ENCODE peak calls at places on chromosome 7, in six cellular contexts. One of them, this sample, is unnamed. For H3K9me3 and H3K27me3, the result is how much of the 10 kb centered on the place peaks cover.

GRCh38 chr7:80070391-80070790 is 64.2 kb upstream of the GNAI1 start:
- DNase-seq in heart left ventricle: no peak
- DNase-seq in spleen: no peak
- DNase-seq in WERI-Rb-1: no peak
- DNase-seq in aorta: no peak
- DNase-seq in cardiac muscle cell: peak
- DNase-seq in this sample: no peak

GRCh38 chr7:39304178-39304577 is 262.0 kb upstream of the YAE1 start:
- DNase-seq in heart left ventricle: no peak
- DNase-seq in spleen: no peak
- DNase-seq in aorta: no peak
- DNase-seq in WERI-Rb-1: no peak
- DNase-seq in cardiac muscle cell: no peak
- DNase-seq in this sample: no peak

GRCh38 chr7:98569606-98570337 is 47.3 kb upstream of the NPTX2 start:
- DNase-seq in WERI-Rb-1: no peak
- DNase-seq in heart left ventricle: peak
- DNase-seq in spleen: peak
- DNase-seq in cardiac muscle cell: no peak
- DNase-seq in aorta: no peak
- DNase-seq in this sample: no peak

GRCh38 chr7:86950360-86950759 is 109.1 kb downstream of the ELAPOR2 start:
- DNase-seq in aorta: no peak
- DNase-seq in WERI-Rb-1: no peak
- DNase-seq in spleen: peak
- DNase-seq in heart left ventricle: no peak
- DNase-seq in cardiac muscle cell: no peak
- DNase-seq in this sample: no peak

GRCh38 chr7:66013938-66014337 is 31.9 kb upstream of the GUSB start:
- DNase-seq in aorta: no peak
- DNase-seq in WERI-Rb-1: peak
- DNase-seq in cardiac muscle cell: peak
- DNase-seq in spleen: no peak
- DNase-seq in heart left ventricle: no peak
- DNase-seq in this sample: no peak

GRCh38 chr7:24135003-24135817 is 148.8 kb upstream of the NPY start:
- DNase-seq in heart left ventricle: no peak
- DNase-seq in aorta: no peak
- DNase-seq in cardiac muscle cell: no peak
- DNase-seq in WERI-Rb-1: no peak
- DNase-seq in spleen: no peak
- DNase-seq in this sample: no peak

GRCh38 chr7:83532229-83532628 is 116.7 kb downstream of the SEMA3E start:
- DNase-seq in aorta: no peak
- DNase-seq in heart left ventricle: no peak
- DNase-seq in spleen: no peak
- DNase-seq in cardiac muscle cell: no peak
- DNase-seq in WERI-Rb-1: no peak
- DNase-seq in this sample: no peak

GRCh38 chr7:7369134-7369533 is 166.5 kb downstream of the COL28A1 start:
- DNase-seq in heart left ventricle: no peak
- DNase-seq in spleen: no peak
- DNase-seq in WERI-Rb-1: no peak
- DNase-seq in aorta: no peak
- DNase-seq in cardiac muscle cell: no peak
- DNase-seq in this sample: no peak

GRCh38 chr7:100680589-100681271 is 7.2 kb downstream of the GNB2 start:
- DNase-seq in heart left ventricle: no peak
- DNase-seq in aorta: peak
- DNase-seq in cardiac muscle cell: no peak
- DNase-seq in spleen: peak
- DNase-seq in WERI-Rb-1: no peak
- DNase-seq in this sample: no peak

GRCh38 chr7:17132726-17133125 is 165.7 kb upstream of the AHR start:
- DNase-seq in WERI-Rb-1: no peak
- DNase-seq in spleen: no peak
- DNase-seq in cardiac muscle cell: no peak
- DNase-seq in heart left ventricle: no peak
- DNase-seq in aorta: no peak
- DNase-seq in this sample: no peak

GRCh38 chr7:20403356-20403755 is 72.7 kb downstream of the ITGB8 start:
- DNase-seq in spleen: no peak
- DNase-seq in heart left ventricle: peak
- DNase-seq in WERI-Rb-1: peak
- DNase-seq in cardiac muscle cell: peak
- DNase-seq in aorta: peak
- DNase-seq in this sample: no peak

GRCh38 chr7:64997927-64998391 is 7.1 kb upstream of the ZNF117 start:
- DNase-seq in spleen: no peak
- DNase-seq in aorta: no peak
- DNase-seq in WERI-Rb-1: no peak
- DNase-seq in heart left ventricle: no peak
- DNase-seq in cardiac muscle cell: peak
- DNase-seq in this sample: no peak

GRCh38 chr7:151520419-151521229 is 929 bp upstream of the RHEB start:
- DNase-seq in aorta: peak
- DNase-seq in heart left ventricle: peak
- DNase-seq in WERI-Rb-1: no peak
- DNase-seq in cardiac muscle cell: peak
- DNase-seq in spleen: peak
- DNase-seq in this sample: no peak

GRCh38 chr7:5766321-5766761 is 15.1 kb downstream of the RNF216 start:
- DNase-seq in spleen: no peak
- DNase-seq in heart left ventricle: no peak
- DNase-seq in WERI-Rb-1: no peak
- DNase-seq in cardiac muscle cell: peak
- DNase-seq in aorta: no peak
- DNase-seq in this sample: no peak

GRCh38 chr7:39621261-39621660 is 2.1 kb upstream of the RALA start:
- DNase-seq in spleen: no peak
- DNase-seq in aorta: no peak
- DNase-seq in WERI-Rb-1: no peak
- DNase-seq in heart left ventricle: no peak
- DNase-seq in cardiac muscle cell: no peak
- DNase-seq in this sample: no peak

GRCh38 chr7:27104244-27105149 is 2.0 kb upstream of the HOXA2 start:
- DNase-seq in aorta: peak
- DNase-seq in heart left ventricle: no peak
- DNase-seq in cardiac muscle cell: no peak
- DNase-seq in spleen: no peak
- DNase-seq in WERI-Rb-1: no peak
- DNase-seq in this sample: no peak
- H3K9me3 ChIP-seq in aorta: under half
- H3K9me3 ChIP-seq in heart left ventricle: under half
- H3K9me3 ChIP-seq in cardiac muscle cell: under half
- H3K9me3 ChIP-seq in spleen: under half
- H3K9me3 ChIP-seq in WERI-Rb-1: under half
- H3K9me3 ChIP-seq in this sample: under half

DNA sequence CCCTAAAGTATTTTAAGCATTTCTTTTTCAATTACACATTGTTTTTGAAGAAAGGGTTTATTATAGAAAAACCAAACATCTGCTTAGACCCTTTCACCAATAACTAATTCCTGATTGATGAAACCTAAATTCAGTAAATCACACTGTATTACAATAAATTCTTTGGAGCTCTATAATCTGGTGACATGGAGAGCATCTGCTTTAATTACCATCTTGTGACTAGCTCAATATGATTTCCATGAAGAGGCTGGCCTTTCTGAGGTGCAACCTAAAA is 9.7 kb downstream of the HYCC1 start:
- DNase-seq in heart left ventricle: no peak
- DNase-seq in WERI-Rb-1: no peak
- DNase-seq in cardiac muscle cell: no peak
- DNase-seq in spleen: no peak
- DNase-seq in aorta: no peak
- DNase-seq in this sample: no peak
- H3K27me3 ChIP-seq in heart left ventricle: under half
- H3K27me3 ChIP-seq in WERI-Rb-1: under half
- H3K27me3 ChIP-seq in cardiac muscle cell: under half
- H3K27me3 ChIP-seq in spleen: under half
- H3K27me3 ChIP-seq in aorta: under half
- H3K27me3 ChIP-seq in this sample: under half

DNA sequence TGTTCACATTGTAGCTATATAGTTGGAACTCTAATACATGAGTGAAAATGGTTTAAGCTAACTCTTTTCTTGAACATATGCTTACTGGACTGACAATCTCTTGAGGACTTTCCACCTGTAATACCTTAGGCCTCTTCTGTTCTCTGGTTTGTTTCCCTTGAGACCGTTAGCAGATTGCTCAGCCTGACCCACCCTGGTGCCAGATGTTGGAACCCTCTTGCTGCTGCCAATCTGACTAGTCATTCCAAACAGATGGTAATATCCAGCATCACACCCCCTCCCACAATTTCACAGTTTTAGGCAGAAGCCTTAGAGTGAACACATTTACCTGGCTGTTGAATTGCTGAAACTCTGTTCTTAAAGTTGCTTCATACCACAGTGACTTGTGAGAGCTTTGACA is 18.7 kb downstream of the CALD1 start:
- DNase-seq in heart left ventricle: no peak
- DNase-seq in aorta: no peak
- DNase-seq in WERI-Rb-1: no peak
- DNase-seq in spleen: no peak
- DNase-seq in cardiac muscle cell: no peak
- DNase-seq in this sample: no peak
- H3K9me3 ChIP-seq in heart left ventricle: under half
- H3K9me3 ChIP-seq in aorta: under half
- H3K9me3 ChIP-seq in WERI-Rb-1: under half
- H3K9me3 ChIP-seq in spleen: under half
- H3K9me3 ChIP-seq in cardiac muscle cell: under half
- H3K9me3 ChIP-seq in this sample: under half

DNA sequence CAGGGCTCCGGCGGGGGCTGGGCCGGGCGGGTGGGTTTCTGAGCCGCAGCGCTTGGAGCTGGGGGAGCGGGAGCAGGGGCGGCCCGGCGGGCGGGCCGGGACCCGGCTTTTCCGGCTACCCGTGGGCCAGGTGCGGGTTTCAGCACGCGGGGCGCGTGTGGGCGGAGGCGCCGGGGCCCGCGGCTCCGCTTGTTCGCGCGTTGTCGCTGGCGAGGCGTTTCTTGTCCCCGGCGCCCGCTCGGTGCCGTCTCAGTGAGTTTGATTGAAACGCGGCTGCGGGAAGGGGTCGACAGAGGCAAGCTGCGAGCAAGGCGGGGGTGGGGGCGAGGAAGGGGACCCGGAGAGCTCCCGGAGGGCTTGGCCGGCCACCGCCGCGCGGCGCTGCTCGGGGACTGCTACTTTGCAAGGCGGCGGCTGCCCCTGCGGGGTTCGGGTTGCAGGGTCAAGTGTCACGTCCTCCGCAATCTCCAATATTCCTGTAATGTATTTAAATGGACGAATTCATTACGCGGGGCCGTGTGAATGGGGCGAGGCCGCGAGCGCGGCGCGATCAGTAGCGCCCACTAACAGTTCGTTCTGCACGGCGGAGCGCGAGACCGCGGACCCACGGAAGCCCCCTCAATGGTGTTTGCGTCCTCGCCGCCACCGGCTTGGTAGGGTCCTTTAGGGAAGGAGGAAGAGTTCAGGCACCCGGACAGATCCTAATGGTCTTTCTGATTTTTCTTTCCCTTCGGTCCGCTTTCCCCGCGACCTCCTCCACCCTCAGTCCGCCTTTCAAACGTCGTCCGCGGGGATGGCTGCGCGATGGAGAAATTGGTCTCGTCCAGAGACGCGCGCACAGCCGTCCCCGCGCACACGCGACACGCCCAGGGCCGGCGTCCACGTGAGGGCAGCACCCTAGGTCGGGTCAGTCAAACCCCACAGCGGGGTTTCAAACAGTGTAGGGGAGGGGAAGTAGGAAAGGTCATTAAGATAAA is 76.9 kb downstream of the INSIG1 start:
- DNase-seq in WERI-Rb-1: no peak
- DNase-seq in cardiac muscle cell: no peak
- DNase-seq in aorta: no peak
- DNase-seq in spleen: no peak
- DNase-seq in heart left ventricle: no peak
- DNase-seq in this sample: no peak
- H3K27me3 ChIP-seq in WERI-Rb-1: half or more
- H3K27me3 ChIP-seq in cardiac muscle cell: half or more
- H3K27me3 ChIP-seq in aorta: under half
- H3K27me3 ChIP-seq in spleen: under half
- H3K27me3 ChIP-seq in heart left ventricle: half or more
- H3K27me3 ChIP-seq in this sample: half or more

DNA sequence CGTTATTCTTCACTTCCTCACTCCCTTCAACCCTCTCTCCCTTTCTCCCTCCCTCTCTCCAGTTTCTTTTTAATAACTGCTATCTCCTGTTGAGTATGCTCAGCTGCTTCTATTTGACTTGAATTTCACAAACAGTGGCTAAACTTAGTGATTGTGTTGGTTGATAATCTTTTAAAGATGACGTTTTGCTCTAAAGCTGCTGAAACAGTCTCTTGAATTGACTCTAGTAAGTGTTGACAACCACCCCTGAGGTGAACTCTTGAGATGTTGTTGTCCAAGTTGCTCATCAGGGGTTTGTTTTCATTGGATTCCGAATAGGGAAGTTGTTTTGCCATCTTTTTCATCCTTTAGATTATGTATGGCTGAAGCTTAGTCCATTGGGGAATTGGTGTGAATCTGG is 176.2 kb downstream of the TWIST1 start:
- DNase-seq in cardiac muscle cell: peak
- DNase-seq in heart left ventricle: no peak
- DNase-seq in WERI-Rb-1: no peak
- DNase-seq in spleen: no peak
- DNase-seq in aorta: no peak
- DNase-seq in this sample: no peak
- H3K9me3 ChIP-seq in cardiac muscle cell: under half
- H3K9me3 ChIP-seq in heart left ventricle: under half
- H3K9me3 ChIP-seq in WERI-Rb-1: under half
- H3K9me3 ChIP-seq in spleen: under half
- H3K9me3 ChIP-seq in aorta: under half
- H3K9me3 ChIP-seq in this sample: under half

This sample was measured in iPS DF 6.9.